ENCODE peak calls at places on chromosomes 12 and 14, in four cellular contexts. One of them, this sample, is unnamed.

GRCh38 chr14:105076805-105077648 is 11.8 kb upstream of the GPR132 start:
- DNase-seq in activated CD8-positive, alpha-beta T cell treated with anti-CD3 and anti-CD28 coated beads, Interleukin-2, amount 10 ng/mL, durations not matched to agents 7 days and 5 days: peak
- DNase-seq in frontal cortex: no peak
- DNase-seq in HT1080: no peak
- DNase-seq in this sample: no peak

GRCh38 chr14:54188036-54188666 is 208.7 kb upstream of the CDKN3 start:
- DNase-seq in activated CD8-positive, alpha-beta T cell treated with anti-CD3 and anti-CD28 coated beads, Interleukin-2, amount 10 ng/mL, durations not matched to agents 7 days and 5 days: no peak
- DNase-seq in frontal cortex: no peak
- DNase-seq in HT1080: no peak
- DNase-seq in this sample: no peak

GRCh38 chr14:83147006-83147405 is 1613.4 kb upstream of the SEL1L start:
- DNase-seq in activated CD8-positive, alpha-beta T cell treated with anti-CD3 and anti-CD28 coated beads, Interleukin-2, amount 10 ng/mL, durations not matched to agents 7 days and 5 days: no peak
- DNase-seq in frontal cortex: no peak
- DNase-seq in HT1080: peak
- DNase-seq in this sample: no peak

GRCh38 chr12:7113389-7113871 is 4.4 kb upstream of the C1RL start:
- DNase-seq in activated CD8-positive, alpha-beta T cell treated with anti-CD3 and anti-CD28 coated beads, Interleukin-2, amount 10 ng/mL, durations not matched to agents 7 days and 5 days: peak
- DNase-seq in frontal cortex: no peak
- DNase-seq in HT1080: peak
- DNase-seq in this sample: no peak

GRCh38 chr12:171743-172705 is 41.9 kb downstream of the SLC6A12 start:
- DNase-seq in activated CD8-positive, alpha-beta T cell treated with anti-CD3 and anti-CD28 coated beads, Interleukin-2, amount 10 ng/mL, durations not matched to agents 7 days and 5 days: no peak
- DNase-seq in frontal cortex: no peak
- DNase-seq in HT1080: no peak
- DNase-seq in this sample: no peak

GRCh38 chr14:38171197-38171596 is 36.5 kb upstream of the SSTR1 start:
- DNase-seq in activated CD8-positive, alpha-beta T cell treated with anti-CD3 and anti-CD28 coated beads, Interleukin-2, amount 10 ng/mL, durations not matched to agents 7 days and 5 days: no peak
- DNase-seq in frontal cortex: no peak
- DNase-seq in HT1080: peak
- DNase-seq in this sample: no peak

GRCh38 chr12:88868062-88868461 is 287.8 kb upstream of the KITLG start:
- DNase-seq in activated CD8-positive, alpha-beta T cell treated with anti-CD3 and anti-CD28 coated beads, Interleukin-2, amount 10 ng/mL, durations not matched to agents 7 days and 5 days: no peak
- DNase-seq in frontal cortex: no peak
- DNase-seq in HT1080: no peak
- DNase-seq in this sample: no peak

GRCh38 chr14:71089974-71090373 is 182.7 kb downstream of the PCNX1 start:
- DNase-seq in activated CD8-positive, alpha-beta T cell treated with anti-CD3 and anti-CD28 coated beads, Interleukin-2, amount 10 ng/mL, durations not matched to agents 7 days and 5 days: no peak
- DNase-seq in frontal cortex: no peak
- DNase-seq in HT1080: no peak
- DNase-seq in this sample: no peak

GRCh38 chr12:68175566-68176033 is 16.1 kb upstream of the IFNG start:
- DNase-seq in activated CD8-positive, alpha-beta T cell treated with anti-CD3 and anti-CD28 coated beads, Interleukin-2, amount 10 ng/mL, durations not matched to agents 7 days and 5 days: peak
- DNase-seq in frontal cortex: no peak
- DNase-seq in HT1080: peak
- DNase-seq in this sample: no peak

GRCh38 chr12:76183459-76184186 is 99.1 kb upstream of the NAP1L1 start:
- DNase-seq in activated CD8-positive, alpha-beta T cell treated with anti-CD3 and anti-CD28 coated beads, Interleukin-2, amount 10 ng/mL, durations not matched to agents 7 days and 5 days: no peak
- DNase-seq in frontal cortex: no peak
- DNase-seq in HT1080: peak
- DNase-seq in this sample: no peak

GRCh38 chr14:55794655-55795583 is 214.9 kb downstream of the KTN1 start:
- DNase-seq in activated CD8-positive, alpha-beta T cell treated with anti-CD3 and anti-CD28 coated beads, Interleukin-2, amount 10 ng/mL, durations not matched to agents 7 days and 5 days: no peak
- DNase-seq in frontal cortex: no peak
- DNase-seq in HT1080: peak
- DNase-seq in this sample: no peak

GRCh38 chr12:12786371-12786715 is 884 bp downstream of the APOLD1 start:
- DNase-seq in activated CD8-positive, alpha-beta T cell treated with anti-CD3 and anti-CD28 coated beads, Interleukin-2, amount 10 ng/mL, durations not matched to agents 7 days and 5 days: no peak
- DNase-seq in frontal cortex: no peak
- DNase-seq in HT1080: no peak
- DNase-seq in this sample: no peak

GRCh38 chr14:99946652-99947489 is 118.4 kb upstream of the EVL start:
- DNase-seq in activated CD8-positive, alpha-beta T cell treated with anti-CD3 and anti-CD28 coated beads, Interleukin-2, amount 10 ng/mL, durations not matched to agents 7 days and 5 days: peak
- DNase-seq in frontal cortex: no peak
- DNase-seq in HT1080: no peak
- DNase-seq in this sample: no peak

GRCh38 chr12:52441320-52441911 is 7.2 kb upstream of the KRT75 start:
- DNase-seq in activated CD8-positive, alpha-beta T cell treated with anti-CD3 and anti-CD28 coated beads, Interleukin-2, amount 10 ng/mL, durations not matched to agents 7 days and 5 days: no peak
- DNase-seq in frontal cortex: no peak
- DNase-seq in HT1080: peak
- DNase-seq in this sample: no peak

GRCh38 chr14:31287294-31287972 is 79.8 kb upstream of the HECTD1 start:
- DNase-seq in activated CD8-positive, alpha-beta T cell treated with anti-CD3 and anti-CD28 coated beads, Interleukin-2, amount 10 ng/mL, durations not matched to agents 7 days and 5 days: no peak
- DNase-seq in frontal cortex: no peak
- DNase-seq in HT1080: no peak
- DNase-seq in this sample: no peak

GRCh38 chr12:4648099-4648498 is 752 bp downstream of the AKAP3 start:
- DNase-seq in activated CD8-positive, alpha-beta T cell treated with anti-CD3 and anti-CD28 coated beads, Interleukin-2, amount 10 ng/mL, durations not matched to agents 7 days and 5 days: no peak
- DNase-seq in frontal cortex: no peak
- DNase-seq in HT1080: peak
- DNase-seq in this sample: no peak

GRCh38 chr14:31307198-31307597 is 99.6 kb upstream of the HECTD1 start:
- DNase-seq in activated CD8-positive, alpha-beta T cell treated with anti-CD3 and anti-CD28 coated beads, Interleukin-2, amount 10 ng/mL, durations not matched to agents 7 days and 5 days: no peak
- DNase-seq in frontal cortex: no peak
- DNase-seq in HT1080: no peak
- DNase-seq in this sample: no peak

GRCh38 chr12:65123435-65124063 is 2.4 kb upstream of the WIF1 start:
- DNase-seq in activated CD8-positive, alpha-beta T cell treated with anti-CD3 and anti-CD28 coated beads, Interleukin-2, amount 10 ng/mL, durations not matched to agents 7 days and 5 days: peak
- DNase-seq in frontal cortex: no peak
- DNase-seq in HT1080: peak
- DNase-seq in this sample: no peak

GRCh38 chr14:67541448-67542387 is 8.6 kb downstream of the PLEKHH1 start:
- DNase-seq in activated CD8-positive, alpha-beta T cell treated with anti-CD3 and anti-CD28 coated beads, Interleukin-2, amount 10 ng/mL, durations not matched to agents 7 days and 5 days: peak
- DNase-seq in frontal cortex: no peak
- DNase-seq in HT1080: no peak
- DNase-seq in this sample: no peak

GRCh38 chr12:89856431-89856830 is 147.8 kb upstream of the ATP2B1 start:
- DNase-seq in activated CD8-positive, alpha-beta T cell treated with anti-CD3 and anti-CD28 coated beads, Interleukin-2, amount 10 ng/mL, durations not matched to agents 7 days and 5 days: no peak
- DNase-seq in frontal cortex: no peak
- DNase-seq in HT1080: peak
- DNase-seq in this sample: no peak

GRCh38 chr12:26434299-26434915 is 239.0 kb downstream of the SSPN start:
- DNase-seq in activated CD8-positive, alpha-beta T cell treated with anti-CD3 and anti-CD28 coated beads, Interleukin-2, amount 10 ng/mL, durations not matched to agents 7 days and 5 days: no peak
- DNase-seq in frontal cortex: peak
- DNase-seq in HT1080: peak
- DNase-seq in this sample: no peak

GRCh38 chr14:57871487-57872080 is 5.7 kb upstream of the SLC35F4 start:
- DNase-seq in activated CD8-positive, alpha-beta T cell treated with anti-CD3 and anti-CD28 coated beads, Interleukin-2, amount 10 ng/mL, durations not matched to agents 7 days and 5 days: peak
- DNase-seq in frontal cortex: no peak
- DNase-seq in HT1080: peak
- DNase-seq in this sample: no peak

GRCh38 chr12:13074396-13075113 is 28.9 kb downstream of the GSG1 start:
- DNase-seq in activated CD8-positive, alpha-beta T cell treated with anti-CD3 and anti-CD28 coated beads, Interleukin-2, amount 10 ng/mL, durations not matched to agents 7 days and 5 days: no peak
- DNase-seq in frontal cortex: no peak
- DNase-seq in HT1080: peak
- DNase-seq in this sample: no peak

GRCh38 chr12:76670776-76671175 is 93.1 kb upstream of the ZDHHC17 start:
- DNase-seq in activated CD8-positive, alpha-beta T cell treated with anti-CD3 and anti-CD28 coated beads, Interleukin-2, amount 10 ng/mL, durations not matched to agents 7 days and 5 days: no peak
- DNase-seq in frontal cortex: no peak
- DNase-seq in HT1080: peak
- DNase-seq in this sample: no peak

GRCh38 chr12:110279976-110280783 is 867 bp upstream of the ATP2A2 start:
- DNase-seq in activated CD8-positive, alpha-beta T cell treated with anti-CD3 and anti-CD28 coated beads, Interleukin-2, amount 10 ng/mL, durations not matched to agents 7 days and 5 days: peak
- DNase-seq in frontal cortex: peak
- DNase-seq in HT1080: peak
- DNase-seq in this sample: peak

GRCh38 chr14:56554301-56554700 is 25.3 kb upstream of the TMEM260 start:
- DNase-seq in activated CD8-positive, alpha-beta T cell treated with anti-CD3 and anti-CD28 coated beads, Interleukin-2, amount 10 ng/mL, durations not matched to agents 7 days and 5 days: no peak
- DNase-seq in frontal cortex: no peak
- DNase-seq in HT1080: no peak
- DNase-seq in this sample: no peak

GRCh38 chr12:54370218-54370730 is 6.0 kb upstream of the GPR84 start:
- DNase-seq in activated CD8-positive, alpha-beta T cell treated with anti-CD3 and anti-CD28 coated beads, Interleukin-2, amount 10 ng/mL, durations not matched to agents 7 days and 5 days: no peak
- DNase-seq in frontal cortex: peak
- DNase-seq in HT1080: peak
- DNase-seq in this sample: peak

GRCh38 chr12:83434600-83434999 is 747.9 kb downstream of the TMTC2 start:
- DNase-seq in activated CD8-positive, alpha-beta T cell treated with anti-CD3 and anti-CD28 coated beads, Interleukin-2, amount 10 ng/mL, durations not matched to agents 7 days and 5 days: no peak
- DNase-seq in frontal cortex: no peak
- DNase-seq in HT1080: no peak
- DNase-seq in this sample: no peak

GRCh38 chr14:25150934-25151790 is 101.2 kb upstream of the STXBP6 start:
- DNase-seq in activated CD8-positive, alpha-beta T cell treated with anti-CD3 and anti-CD28 coated beads, Interleukin-2, amount 10 ng/mL, durations not matched to agents 7 days and 5 days: no peak
- DNase-seq in frontal cortex: peak
- DNase-seq in HT1080: peak
- DNase-seq in this sample: no peak

GRCh38 chr14:90454041-90455000 is 57.5 kb downstream of the CALM1 start:
- DNase-seq in activated CD8-positive, alpha-beta T cell treated with anti-CD3 and anti-CD28 coated beads, Interleukin-2, amount 10 ng/mL, durations not matched to agents 7 days and 5 days: no peak
- DNase-seq in frontal cortex: peak
- DNase-seq in HT1080: peak
- DNase-seq in this sample: peak

GRCh38 chr14:90781344-90781761 is 34.9 kb downstream of the TTC7B start:
- DNase-seq in activated CD8-positive, alpha-beta T cell treated with anti-CD3 and anti-CD28 coated beads, Interleukin-2, amount 10 ng/mL, durations not matched to agents 7 days and 5 days: no peak
- DNase-seq in frontal cortex: no peak
- DNase-seq in HT1080: peak
- DNase-seq in this sample: no peak

GRCh38 chr12:4331842-4332241 is 10.8 kb downstream of the TIGAR start:
- DNase-seq in activated CD8-positive, alpha-beta T cell treated with anti-CD3 and anti-CD28 coated beads, Interleukin-2, amount 10 ng/mL, durations not matched to agents 7 days and 5 days: no peak
- DNase-seq in frontal cortex: no peak
- DNase-seq in HT1080: no peak
- DNase-seq in this sample: no peak

GRCh38 chr14:76424359-76424758 is 48.4 kb downstream of the ESRRB start:
- DNase-seq in activated CD8-positive, alpha-beta T cell treated with anti-CD3 and anti-CD28 coated beads, Interleukin-2, amount 10 ng/mL, durations not matched to agents 7 days and 5 days: no peak
- DNase-seq in frontal cortex: no peak
- DNase-seq in HT1080: no peak
- DNase-seq in this sample: no peak

GRCh38 chr12:14970467-14970866 is 2.4 kb upstream of the PDE6H start:
- DNase-seq in activated CD8-positive, alpha-beta T cell treated with anti-CD3 and anti-CD28 coated beads, Interleukin-2, amount 10 ng/mL, durations not matched to agents 7 days and 5 days: no peak
- DNase-seq in frontal cortex: no peak
- DNase-seq in HT1080: peak
- DNase-seq in this sample: no peak

GRCh38 chr12:99259040-99259934 is 388.3 kb upstream of the GARIN6 start:
- DNase-seq in activated CD8-positive, alpha-beta T cell treated with anti-CD3 and anti-CD28 coated beads, Interleukin-2, amount 10 ng/mL, durations not matched to agents 7 days and 5 days: no peak
- DNase-seq in frontal cortex: no peak
- DNase-seq in HT1080: no peak
- DNase-seq in this sample: no peak

GRCh38 chr12:100699209-100699608 is 95.4 kb upstream of the ANO4 start:
- DNase-seq in activated CD8-positive, alpha-beta T cell treated with anti-CD3 and anti-CD28 coated beads, Interleukin-2, amount 10 ng/mL, durations not matched to agents 7 days and 5 days: no peak
- DNase-seq in frontal cortex: no peak
- DNase-seq in HT1080: no peak
- DNase-seq in this sample: no peak

This sample was measured in hypothalamus.